ENCODE peak calls at places on chromosomes 4 and X, in nine cellular contexts. G is GM10248; V is HTR-8/SVneo; D is LoVo; J is lung microvascular endothelial cell; N is CD4-positive, alpha-beta memory T cell; S is activated T-cell treated with anti-CD3 and anti-CD28 coated beads, Interleukin-2, amount 50 U/mL, for 48 hours; Y is CMK; T is foreskin fibroblast. O is an unnamed sample.

GRCh38 chrX:69321789-69322188 is 156.5 kb upstream of the PJA1 start:
- DNase-seq in G (no peak), V (no peak), D (no peak), J (no peak), N (no peak), S (no peak), Y (no peak), T (no peak), O (no peak)

GRCh38 chr4:116959045-116959444 is 126.3 kb downstream of the TRAM1L1 start:
- DNase-seq in G (no peak), V (no peak), D (no peak), J (no peak), N (no peak), S (no peak), Y (no peak), T (no peak), O (no peak)

GRCh38 chr4:181962321-181962720 is 280.9 kb upstream of the TENM3 start:
- DNase-seq in G (no peak), V (no peak), D (no peak), J (no peak), N (no peak), S (no peak), Y (no peak), T (no peak), O (no peak)

GRCh38 chrX:7334253-7334935 is 186.4 kb upstream of the PUDP start:
- DNase-seq in G (no peak), V (peak), D (no peak), J (no peak), N (no peak), S (no peak), Y (no peak), T (peak), O (no peak)

GRCh38 chr4:1235381-1236102 is 13.4 kb downstream of the CTBP1 start:
- DNase-seq in G (no peak), V (no peak), D (no peak), J (no peak), N (no peak), S (no peak), Y (no peak), T (no peak), O (no peak)

GRCh38 chr4:5191831-5192230 is 140.6 kb downstream of the STK32B start:
- DNase-seq in G (no peak), V (no peak), D (no peak), J (no peak), N (no peak), S (no peak), Y (no peak), T (no peak), O (no peak)

GRCh38 chr4:82773049-82773448 is 25.5 kb downstream of the SCD5 start:
- DNase-seq in G (no peak), V (no peak), D (no peak), J (no peak), N (no peak), S (no peak), Y (no peak), T (no peak), O (peak)

GRCh38 chr4:86934147-86934771 is 552 bp upstream of the AFF1 start:
- DNase-seq in G (no peak), V (no peak), D (peak), J (peak), N (no peak), S (peak), Y (no peak), T (no peak), O (no peak)

GRCh38 chr4:145760176-145760575 is 80.2 kb downstream of the C4orf51 start:
- DNase-seq in G (no peak), V (no peak), D (no peak), J (no peak), N (no peak), S (peak), Y (no peak), T (no peak), O (no peak)

GRCh38 chr4:39045791-39046221 is 13.6 kb upstream of the TMEM156 start:
- DNase-seq in G (no peak), V (no peak), D (no peak), J (peak), N (peak), S (peak), Y (no peak), T (peak), O (no peak)

GRCh38 chr4:3785292-3785565 is 19.0 kb downstream of the ADRA2C start:
- DNase-seq in G (no peak), V (no peak), D (no peak), J (no peak), N (no peak), S (no peak), Y (no peak), T (no peak), O (no peak)

GRCh38 chr4:31370866-31371465 is 650.8 kb downstream of the PCDH7 start:
- DNase-seq in G (peak), V (peak), D (peak), J (peak), N (peak), S (no peak), Y (no peak), T (peak), O (no peak)

GRCh38 chr4:1154523-1155182 is 17.7 kb downstream of the SPON2 start:
- DNase-seq in G (peak), V (no peak), D (no peak), J (no peak), N (no peak), S (no peak), Y (no peak), T (peak), O (no peak)

GRCh38 chr4:118711047-118711446 is 25.9 kb downstream of the METTL14 start:
- DNase-seq in G (no peak), V (no peak), D (no peak), J (no peak), N (no peak), S (no peak), Y (no peak), T (peak), O (no peak)

GRCh38 chrX:130714135-130714534 is 188.9 kb downstream of the ENOX2 start:
- DNase-seq in G (no peak), V (no peak), D (no peak), J (no peak), N (no peak), S (no peak), Y (no peak), T (no peak), O (no peak)

GRCh38 chr4:108433832-108434231 is 186.5 kb upstream of the RPL34 start:
- DNase-seq in G (no peak), V (no peak), D (peak), J (no peak), N (peak), S (no peak), Y (peak), T (peak), O (no peak)

GRCh38 chrX:56761167-56761566 is 32.1 kb downstream of the NBDY start:
- DNase-seq in G (no peak), V (no peak), D (no peak), J (no peak), N (no peak), S (no peak), Y (no peak), T (no peak), O (no peak)

GRCh38 chr4:4820264-4820663 is 39.2 kb upstream of the MSX1 start:
- DNase-seq in G (no peak), V (no peak), D (no peak), J (no peak), N (no peak), S (no peak), Y (no peak), T (no peak), O (peak)

GRCh38 chr4:83599183-83599582 is 63.3 kb downstream of the GPAT3 start:
- DNase-seq in G (no peak), V (peak), D (peak), J (peak), N (no peak), S (no peak), Y (peak), T (peak), O (no peak)

GRCh38 chr4:122710434-122711308 is 21.8 kb upstream of the BBS12 start:
- DNase-seq in G (peak), V (peak), D (no peak), J (peak), N (peak), S (no peak), Y (no peak), T (peak), O (no peak)

GRCh38 chrX:3299626-3300025 is 46.8 kb downstream of the MXRA5 start:
- DNase-seq in G (no peak), V (no peak), D (no peak), J (no peak), N (no peak), S (no peak), Y (no peak), T (peak), O (no peak)

GRCh38 chr4:152981278-152981677 is 45.2 kb downstream of the FHDC1 start:
- DNase-seq in G (no peak), V (peak), D (no peak), J (no peak), N (no peak), S (no peak), Y (no peak), T (no peak), O (no peak)

GRCh38 chr4:138310498-138310897 is 68.3 kb upstream of the SLC7A11 start:
- DNase-seq in G (no peak), V (no peak), D (no peak), J (no peak), N (no peak), S (no peak), Y (no peak), T (peak), O (no peak)

GRCh38 chrX:110691446-110691845 is 104.2 kb downstream of the CHRDL1 start:
- DNase-seq in G (no peak), V (no peak), D (no peak), J (no peak), N (no peak), S (no peak), Y (no peak), T (peak), O (no peak)

GRCh38 chr4:151766691-151767090 is 5.9 kb upstream of the GATB start:
- DNase-seq in G (no peak), V (no peak), D (no peak), J (peak), N (peak), S (peak), Y (no peak), T (no peak), O (no peak)

GRCh38 chrX:45710081-45710801 is 509.6 kb upstream of the DIPK2B start:
- DNase-seq in G (peak), V (peak), D (peak), J (peak), N (no peak), S (peak), Y (no peak), T (peak), O (no peak)

GRCh38 chrX:29388509-29388908 is 801.3 kb downstream of the IL1RAPL1 start:
- DNase-seq in G (no peak), V (no peak), D (no peak), J (no peak), N (no peak), S (no peak), Y (no peak), T (no peak), O (no peak)

GRCh38 chr4:130424211-130424610 is 1328.3 kb downstream of the C4orf33 start:
- DNase-seq in G (no peak), V (no peak), D (no peak), J (no peak), N (no peak), S (no peak), Y (no peak), T (no peak), O (no peak)

GRCh38 chrX:75151828-75152592 is 4.1 kb downstream of the ABCB7 start:
- DNase-seq in G (no peak), V (no peak), D (no peak), J (no peak), N (no peak), S (no peak), Y (no peak), T (peak), O (no peak)

GRCh38 chr4:152401424-152401823 is 134.5 kb downstream of the FBXW7 start:
- DNase-seq in G (no peak), V (no peak), D (no peak), J (no peak), N (no peak), S (no peak), Y (no peak), T (no peak), O (no peak)

GRCh38 chr4:84814100-84814750 is 152.3 kb downstream of the WDFY3 start:
- DNase-seq in G (no peak), V (peak), D (peak), J (peak), N (no peak), S (no peak), Y (no peak), T (peak), O (no peak)

GRCh38 chr4:147773261-147774184 is 41.6 kb downstream of the ARHGAP10 start:
- DNase-seq in G (no peak), V (no peak), D (no peak), J (peak), N (no peak), S (no peak), Y (no peak), T (peak), O (no peak)

GRCh38 chrX:124540474-124540873 is 194.1 kb downstream of the SH2D1A start:
- DNase-seq in G (no peak), V (no peak), D (no peak), J (no peak), N (no peak), S (no peak), Y (no peak), T (no peak), O (no peak)

GRCh38 chr4:4344915-4345527 is 41.9 kb upstream of the NSG1 start:
- DNase-seq in G (peak), V (no peak), D (no peak), J (no peak), N (no peak), S (no peak), Y (no peak), T (no peak), O (no peak)

GRCh38 chrX:44428989-44429627 is 85.6 kb upstream of the EFHC2 start:
- DNase-seq in G (no peak), V (no peak), D (peak), J (no peak), N (no peak), S (no peak), Y (no peak), T (peak), O (no peak)

GRCh38 chr4:56630876-56631666 is 50.0 kb downstream of the HOPX start:
- DNase-seq in G (no peak), V (no peak), D (no peak), J (no peak), N (no peak), S (no peak), Y (no peak), T (peak), O (no peak)

GRCh38 chr4:15068298-15068697 is 66.0 kb downstream of the CPEB2 start:
- DNase-seq in G (no peak), V (no peak), D (no peak), J (no peak), N (no peak), S (no peak), Y (no peak), T (peak), O (no peak)

GRCh38 chrX:9693307-9694001 is 72.2 kb downstream of the GPR143 start:
- DNase-seq in G (no peak), V (no peak), D (no peak), J (no peak), N (no peak), S (no peak), Y (no peak), T (no peak), O (no peak)